ENCODE peak calls at places on chromosome 4, in ten cellular contexts. V is H9; H is HFFc6; Z is tibial nerve; Y is ascending aorta; K is AG10803; S is activated CD8-positive, alpha-beta T cell treated with anti-CD3 and anti-CD28 coated beads for 36 hours; A is CD4-positive, alpha-beta T cell; W is WTC11; M is fibroblast of mammary gland. X is an unnamed sample.

GRCh38 chr4:26484032-26484515 is 6.2 kb downstream of the CCKAR start:
- DNase-seq in V (no peak), H (no peak), Z (no peak), Y (no peak), K (peak), S (no peak), A (no peak), W (no peak), M (no peak), X (no peak)

GRCh38 chr4:19327364-19327763 is 924.3 kb upstream of the SLIT2 start:
- DNase-seq in V (no peak), H (peak), Z (no peak), Y (no peak), K (peak), S (no peak), A (no peak), W (no peak), M (peak), X (no peak)

GRCh38 chr4:174523003-174523693 is 860 bp upstream of the HPGD start:
- DNase-seq in V (no peak), H (no peak), Z (peak), Y (no peak), K (peak), S (peak), A (no peak), W (no peak), M (peak), X (peak)

GRCh38 chr4:1490011-1490905 is 84.0 kb upstream of the NKX1-1 start:
- DNase-seq in V (no peak), H (no peak), Z (no peak), Y (no peak), K (no peak), S (no peak), A (no peak), W (peak), M (no peak), X (no peak)

GRCh38 chr4:95742872-95743271 is 97.0 kb upstream of the PDHA2 start:
- DNase-seq in V (no peak), H (no peak), Z (no peak), Y (no peak), K (no peak), S (no peak), A (no peak), W (no peak), M (no peak), X (no peak)

GRCh38 chr4:168656946-168657473 is 160.2 kb downstream of the PALLD start:
- DNase-seq in V (no peak), H (no peak), Z (no peak), Y (no peak), K (no peak), S (no peak), A (no peak), W (no peak), M (no peak), X (no peak)

GRCh38 chr4:40662962-40663604 is 33.4 kb upstream of the RBM47 start:
- DNase-seq in V (no peak), H (peak), Z (no peak), Y (no peak), K (peak), S (peak), A (no peak), W (no peak), M (peak), X (no peak)

GRCh38 chr4:175035907-175036306 is 117.7 kb downstream of the ADAM29 start:
- DNase-seq in V (no peak), H (no peak), Z (no peak), Y (no peak), K (peak), S (no peak), A (no peak), W (no peak), M (peak), X (no peak)

GRCh38 chr4:25654971-25655963 is at the start of gene SLC34A2:
- DNase-seq in V (peak), H (no peak), Z (no peak), Y (no peak), K (no peak), S (no peak), A (no peak), W (peak), M (no peak), X (no peak)

GRCh38 chr4:80007745-80008149 is 65.3 kb downstream of the ANTXR2 start:
- DNase-seq in V (no peak), H (no peak), Z (no peak), Y (no peak), K (no peak), S (no peak), A (no peak), W (no peak), M (no peak), X (no peak)

GRCh38 chr4:72216539-72217277 is 184.9 kb downstream of the NPFFR2 start:
- DNase-seq in V (no peak), H (no peak), Z (no peak), Y (no peak), K (no peak), S (no peak), A (no peak), W (no peak), M (no peak), X (no peak)

GRCh38 chr4:151548708-151549107 is 139.7 kb downstream of the FHIP1A start:
- DNase-seq in V (no peak), H (no peak), Z (no peak), Y (no peak), K (no peak), S (no peak), A (no peak), W (no peak), M (no peak), X (no peak)

GRCh38 chr4:70601422-70602039 is 9.5 kb downstream of the AMBN start:
- DNase-seq in V (peak), H (peak), Z (no peak), Y (no peak), K (peak), S (peak), A (peak), W (peak), M (peak), X (peak)

GRCh38 chr4:80125252-80126177 is 52.5 kb upstream of the ANTXR2 start:
- DNase-seq in V (no peak), H (peak), Z (peak), Y (no peak), K (peak), S (peak), A (peak), W (no peak), M (peak), X (peak)

GRCh38 chr4:150308824-150309472 is 230.7 kb downstream of the DCLK2 start:
- DNase-seq in V (no peak), H (peak), Z (no peak), Y (no peak), K (peak), S (no peak), A (no peak), W (no peak), M (peak), X (no peak)

GRCh38 chr4:64360664-64361398 is 48.4 kb downstream of the TECRL start:
- DNase-seq in V (no peak), H (no peak), Z (no peak), Y (no peak), K (no peak), S (no peak), A (no peak), W (no peak), M (no peak), X (no peak)

GRCh38 chr4:82983450-82983849 is 27.2 kb downstream of the LIN54 start:
- DNase-seq in V (no peak), H (no peak), Z (no peak), Y (no peak), K (no peak), S (no peak), A (no peak), W (no peak), M (no peak), X (no peak)

GRCh38 chr4:152258804-152259708 is 276.8 kb downstream of the FBXW7 start:
- DNase-seq in V (no peak), H (peak), Z (no peak), Y (no peak), K (peak), S (no peak), A (no peak), W (no peak), M (peak), X (no peak)

GRCh38 chr4:88753658-88754431 is 56.2 kb upstream of the NAP1L5 start:
- DNase-seq in V (no peak), H (no peak), Z (no peak), Y (no peak), K (no peak), S (no peak), A (no peak), W (no peak), M (no peak), X (no peak)

GRCh38 chr4:98572697-98573096 is 85.7 kb downstream of the TSPAN5 start:
- DNase-seq in V (no peak), H (no peak), Z (no peak), Y (no peak), K (no peak), S (no peak), A (no peak), W (no peak), M (no peak), X (no peak)

GRCh38 chr4:156019238-156019637 is 65.6 kb upstream of the CTSO start:
- DNase-seq in V (no peak), H (no peak), Z (no peak), Y (no peak), K (no peak), S (no peak), A (no peak), W (no peak), M (no peak), X (no peak)

GRCh38 chr4:74543983-74544382 is 99.0 kb downstream of the AREG start:
- DNase-seq in V (no peak), H (peak), Z (no peak), Y (no peak), K (peak), S (no peak), A (no peak), W (no peak), M (peak), X (no peak)

GRCh38 chr4:153110739-153111138 is 93.5 kb upstream of the TRIM2 start:
- DNase-seq in V (no peak), H (no peak), Z (no peak), Y (no peak), K (no peak), S (no peak), A (no peak), W (no peak), M (no peak), X (no peak)

GRCh38 chr4:44157611-44158277 is 290.9 kb downstream of the KCTD8 start:
- DNase-seq in V (no peak), H (no peak), Z (no peak), Y (no peak), K (no peak), S (no peak), A (no peak), W (no peak), M (no peak), X (no peak)

GRCh38 chr4:186693159-186693815 is 30.4 kb downstream of the FAT1 start:
- DNase-seq in V (no peak), H (peak), Z (peak), Y (peak), K (peak), S (no peak), A (no peak), W (no peak), M (peak), X (peak)

GRCh38 chr4:20249333-20249732 is 2.4 kb upstream of the SLIT2 start:
- DNase-seq in V (no peak), H (peak), Z (no peak), Y (no peak), K (peak), S (no peak), A (no peak), W (no peak), M (peak), X (no peak)

GRCh38 chr4:142960134-142960533 is 114.0 kb upstream of the INPP4B start:
- DNase-seq in V (no peak), H (no peak), Z (no peak), Y (no peak), K (no peak), S (no peak), A (no peak), W (no peak), M (no peak), X (no peak)

GRCh38 chr4:61200195-61200990 is at the start of gene ADGRL3:
- DNase-seq in V (peak), H (no peak), Z (no peak), Y (no peak), K (no peak), S (no peak), A (no peak), W (peak), M (peak), X (peak)

GRCh38 chr4:13430834-13431568 is 53.1 kb downstream of the RAB28 start:
- DNase-seq in V (no peak), H (no peak), Z (no peak), Y (no peak), K (no peak), S (no peak), A (no peak), W (no peak), M (no peak), X (no peak)
- TF ChIP-seq CTCF in V (peak), H (peak), Z (no peak), Y (no peak), K (peak), S (peak), A (no peak), W (peak), M (peak), X (peak)

GRCh38 chr4:140247237-140247636 is 93.3 kb upstream of the MAML3 start:
- DNase-seq in V (no peak), H (no peak), Z (no peak), Y (no peak), K (no peak), S (no peak), A (no peak), W (no peak), M (no peak), X (no peak)
- TF ChIP-seq CTCF in V (no peak), H (no peak), Z (no peak), Y (no peak), K (no peak), S (no peak), A (no peak), W (no peak), M (no peak), X (no peak)

GRCh38 chr4:105257817-105258495 is 111.3 kb downstream of the TET2 start:
- DNase-seq in V (no peak), H (no peak), Z (no peak), Y (no peak), K (no peak), S (no peak), A (no peak), W (no peak), M (no peak), X (no peak)
- TF ChIP-seq CTCF in V (no peak), H (peak), Z (no peak), Y (no peak), K (no peak), S (no peak), A (no peak), W (no peak), M (peak), X (peak)

GRCh38 chr4:94451669-94452475 is at the start of gene PDLIM5:
- DNase-seq in V (peak), H (peak), Z (peak), Y (peak), K (peak), S (peak), A (peak), W (peak), M (peak), X (peak)
- TF ChIP-seq CTCF in V (no peak), H (peak), Z (no peak), Y (no peak), K (no peak), S (no peak), A (no peak), W (no peak), M (no peak), X (no peak)

GRCh38 chr4:180615746-180616145 is 1627.5 kb upstream of the TENM3 start:
- DNase-seq in V (no peak), H (no peak), Z (no peak), Y (no peak), K (no peak), S (no peak), A (no peak), W (no peak), M (no peak), X (no peak)
- TF ChIP-seq CTCF in V (peak), H (no peak), Z (no peak), Y (no peak), K (no peak), S (no peak), A (no peak), W (no peak), M (no peak), X (no peak)

GRCh38 chr4:101187837-101188236 is 159.5 kb downstream of the PPP3CA start:
- DNase-seq in V (no peak), H (no peak), Z (no peak), Y (no peak), K (no peak), S (no peak), A (no peak), W (no peak), M (peak), X (no peak)
- TF ChIP-seq CTCF in V (peak), H (peak), Z (peak), Y (no peak), K (peak), S (peak), A (no peak), W (no peak), M (peak), X (peak)

GRCh38 chr4:77082886-77083608 is 7.3 kb upstream of the CCNI start:
- DNase-seq in V (no peak), H (no peak), Z (no peak), Y (no peak), K (no peak), S (no peak), A (no peak), W (no peak), M (no peak), X (no peak)

GRCh38 chr4:77089880-77090279 is 14.1 kb upstream of the CCNI start:
- DNase-seq in V (no peak), H (no peak), Z (no peak), Y (no peak), K (no peak), S (no peak), A (no peak), W (no peak), M (no peak), X (no peak)

GRCh38 chr4:77078401-77078800 is 2.6 kb upstream of the CCNI start:
- DNase-seq in V (no peak), H (no peak), Z (no peak), Y (no peak), K (no peak), S (no peak), A (no peak), W (no peak), M (no peak), X (no peak)

GRCh38 chr4:77079281-77079680 is 3.5 kb upstream of the CCNI start:
- DNase-seq in V (no peak), H (no peak), Z (no peak), Y (no peak), K (no peak), S (no peak), A (no peak), W (no peak), M (no peak), X (no peak)

GRCh38 chr4:77084019-77084604 is 8.3 kb upstream of the CCNI start:
- DNase-seq in V (no peak), H (no peak), Z (no peak), Y (no peak), K (no peak), S (no peak), A (no peak), W (no peak), M (no peak), X (no peak)
- TF ChIP-seq CTCF in V (no peak), H (no peak), Z (no peak), Y (no peak), K (no peak), S (no peak), A (no peak), W (no peak), M (no peak), X (no peak)

DNA sequence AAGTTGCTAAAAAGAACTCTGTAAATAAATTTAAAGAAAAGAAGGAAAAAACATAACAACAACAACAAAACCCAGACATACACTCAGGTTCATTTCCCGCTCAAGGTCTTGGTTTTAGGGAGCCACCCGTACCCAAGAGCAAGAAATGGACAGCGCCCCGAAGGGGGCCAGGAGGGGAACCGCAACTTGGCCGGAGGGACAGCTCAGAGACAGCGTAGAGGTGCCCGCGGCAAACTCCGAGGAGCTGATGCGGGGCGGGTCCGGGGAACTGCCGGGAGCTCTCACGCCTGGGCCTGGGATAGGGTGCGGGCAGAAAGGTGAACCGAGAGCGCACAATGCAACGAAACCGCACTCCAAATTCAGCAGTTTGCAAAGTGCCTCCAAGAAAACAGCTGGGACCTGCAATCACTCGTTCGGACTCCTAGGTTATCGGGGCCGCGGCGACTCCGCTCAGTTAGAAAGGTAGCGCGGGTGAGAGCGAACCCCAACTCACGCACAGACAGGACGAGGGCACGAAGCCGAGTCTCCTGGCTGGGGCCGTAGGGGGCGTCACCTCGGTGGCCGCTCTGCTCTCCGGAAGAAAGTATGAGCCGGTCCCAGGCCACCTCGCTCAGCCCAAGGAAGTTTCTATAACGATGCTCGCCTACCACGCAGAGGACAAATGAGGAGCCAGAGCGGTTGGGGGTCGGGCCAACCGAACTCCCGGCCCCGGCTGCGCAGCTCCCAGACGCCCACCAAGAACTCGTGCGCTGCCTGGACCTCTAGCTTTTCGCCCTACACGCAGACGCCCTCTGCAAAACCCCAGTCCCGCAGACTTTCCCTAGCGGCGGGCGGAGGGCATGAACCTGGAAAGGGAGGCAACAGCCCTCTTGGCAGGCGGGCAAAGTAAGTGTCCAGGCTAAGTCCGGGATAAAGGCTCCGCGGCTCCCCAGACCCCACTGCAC is 1.4 kb downstream of the NDNF start:
- DNase-seq in V (peak), H (peak), Z (no peak), Y (no peak), K (peak), S (peak), A (peak), W (peak), M (peak), X (no peak)
- TF ChIP-seq CTCF in V (peak), H (peak), Z (no peak), Y (peak), K (peak), S (no peak), A (no peak), W (no peak), M (peak), X (no peak)

GRCh38 chr4:7366958-7367353 is 67.8 kb downstream of the PSAPL1 start:
- DNase-seq in V (no peak), H (no peak), Z (no peak), Y (no peak), K (no peak), S (no peak), A (no peak), W (no peak), M (no peak), X (no peak)

GRCh38 chr4:7362862-7363430 is 71.8 kb downstream of the PSAPL1 start:
- DNase-seq in V (no peak), H (no peak), Z (no peak), Y (no peak), K (no peak), S (no peak), A (no peak), W (no peak), M (no peak), X (no peak)

GRCh38 chr4:7366180-7366957 is 68.4 kb downstream of the PSAPL1 start:
- DNase-seq in V (no peak), H (no peak), Z (no peak), Y (no peak), K (no peak), S (no peak), A (no peak), W (no peak), M (no peak), X (no peak)

GRCh38 chr4:7365472-7366179 is 69.1 kb downstream of the PSAPL1 start:
- DNase-seq in V (no peak), H (no peak), Z (no peak), Y (no peak), K (no peak), S (no peak), A (no peak), W (no peak), M (no peak), X (no peak)

GRCh38 chr4:7364979-7365378 is 69.8 kb downstream of the PSAPL1 start:
- DNase-seq in V (no peak), H (no peak), Z (no peak), Y (no peak), K (no peak), S (no peak), A (no peak), W (no peak), M (no peak), X (no peak)
- TF ChIP-seq CTCF in V (no peak), H (no peak), Z (no peak), Y (no peak), K (no peak), S (no peak), A (no peak), W (no peak), M (no peak), X (no peak)

X was measured in Peyer's patch.